ENCODE peak calls at places on chromosomes 12 and 14, in ten cellular contexts. One of them, this sample, is unnamed.

GRCh38 chr14:88005050-88005481 is at the start of gene GPR65:
- DNase-seq in epithelial cell of prostate: no peak
- DNase-seq in stimulated activated CD8-positive, alpha-beta memory T cell treated with anti-CD3 and anti-CD28 coated beads, Interleukin-12 subunit alpha, Interleukin-12 subunit beta, amount 100 ng/mL, for 1 hour: no peak
- DNase-seq in GM23338: no peak
- DNase-seq in dorsolateral prefrontal cortex: no peak
- DNase-seq in central memory CD4-positive, alpha-beta T cell: peak; percentile 71
- DNase-seq in WTC11: no peak
- DNase-seq in HEK293T: no peak
- DNase-seq in SK-MEL-5: no peak
- DNase-seq in activated gamma-delta T cell treated with Interleukin-2 at 50 U/mL for 16 hours: peak; percentile 32
- DNase-seq in this sample: no peak

GRCh38 chr12:42475055-42475454 is 114.5 kb downstream of the PRICKLE1 start:
- DNase-seq in HEK293T: no peak
- DNase-seq in stimulated activated CD8-positive, alpha-beta memory T cell treated with anti-CD3 and anti-CD28 coated beads, Interleukin-12 subunit alpha, Interleukin-12 subunit beta, amount 100 ng/mL, for 1 hour: no peak
- DNase-seq in GM23338: no peak
- DNase-seq in epithelial cell of prostate: no peak
- DNase-seq in central memory CD4-positive, alpha-beta T cell: no peak
- DNase-seq in dorsolateral prefrontal cortex: no peak
- DNase-seq in activated gamma-delta T cell treated with Interleukin-2 at 50 U/mL for 16 hours: no peak
- DNase-seq in SK-MEL-5: no peak
- DNase-seq in WTC11: no peak
- DNase-seq in this sample: peak; percentile 77

GRCh38 chr14:52325126-52325525 is 11.0 kb downstream of the PTGER2 start:
- DNase-seq in WTC11: no peak
- DNase-seq in epithelial cell of prostate: peak; percentile 56
- DNase-seq in HEK293T: no peak
- DNase-seq in central memory CD4-positive, alpha-beta T cell: no peak
- DNase-seq in SK-MEL-5: no peak
- DNase-seq in stimulated activated CD8-positive, alpha-beta memory T cell treated with anti-CD3 and anti-CD28 coated beads, Interleukin-12 subunit alpha, Interleukin-12 subunit beta, amount 100 ng/mL, for 1 hour: no peak
- DNase-seq in GM23338: no peak
- DNase-seq in dorsolateral prefrontal cortex: no peak
- DNase-seq in activated gamma-delta T cell treated with Interleukin-2 at 50 U/mL for 16 hours: peak; percentile 18
- DNase-seq in this sample: no peak

GRCh38 chr12:105931762-105932587 is 206.8 kb downstream of the NUAK1 start:
- DNase-seq in HEK293T: no peak
- DNase-seq in GM23338: no peak
- DNase-seq in activated gamma-delta T cell treated with Interleukin-2 at 50 U/mL for 16 hours: no peak
- DNase-seq in stimulated activated CD8-positive, alpha-beta memory T cell treated with anti-CD3 and anti-CD28 coated beads, Interleukin-12 subunit alpha, Interleukin-12 subunit beta, amount 100 ng/mL, for 1 hour: no peak
- DNase-seq in SK-MEL-5: no peak
- DNase-seq in WTC11: no peak
- DNase-seq in dorsolateral prefrontal cortex: no peak
- DNase-seq in central memory CD4-positive, alpha-beta T cell: no peak
- DNase-seq in epithelial cell of prostate: no peak
- DNase-seq in this sample: no peak

GRCh38 chr14:92973265-92973797 is 50.4 kb downstream of the CHGA start:
- DNase-seq in GM23338: peak; percentile 89
- DNase-seq in dorsolateral prefrontal cortex: peak; percentile 87
- DNase-seq in epithelial cell of prostate: no peak
- DNase-seq in WTC11: peak; percentile 97
- DNase-seq in SK-MEL-5: peak; percentile 48
- DNase-seq in HEK293T: peak; percentile 60
- DNase-seq in central memory CD4-positive, alpha-beta T cell: no peak
- DNase-seq in activated gamma-delta T cell treated with Interleukin-2 at 50 U/mL for 16 hours: no peak
- DNase-seq in stimulated activated CD8-positive, alpha-beta memory T cell treated with anti-CD3 and anti-CD28 coated beads, Interleukin-12 subunit alpha, Interleukin-12 subunit beta, amount 100 ng/mL, for 1 hour: no peak
- DNase-seq in this sample: peak; percentile 75

GRCh38 chr12:132604108-132605054 is 6.0 kb downstream of the LRCOL1 start:
- DNase-seq in WTC11: no peak
- DNase-seq in epithelial cell of prostate: no peak
- DNase-seq in GM23338: no peak
- DNase-seq in central memory CD4-positive, alpha-beta T cell: no peak
- DNase-seq in SK-MEL-5: no peak
- DNase-seq in dorsolateral prefrontal cortex: no peak
- DNase-seq in activated gamma-delta T cell treated with Interleukin-2 at 50 U/mL for 16 hours: no peak
- DNase-seq in HEK293T: no peak
- DNase-seq in stimulated activated CD8-positive, alpha-beta memory T cell treated with anti-CD3 and anti-CD28 coated beads, Interleukin-12 subunit alpha, Interleukin-12 subunit beta, amount 100 ng/mL, for 1 hour: no peak
- DNase-seq in this sample: peak; percentile 32

GRCh38 chr14:101410126-101410525 is 151.2 kb upstream of the DIO3 start:
- DNase-seq in SK-MEL-5: no peak
- DNase-seq in central memory CD4-positive, alpha-beta T cell: no peak
- DNase-seq in dorsolateral prefrontal cortex: no peak
- DNase-seq in HEK293T: no peak
- DNase-seq in epithelial cell of prostate: no peak
- DNase-seq in activated gamma-delta T cell treated with Interleukin-2 at 50 U/mL for 16 hours: no peak
- DNase-seq in stimulated activated CD8-positive, alpha-beta memory T cell treated with anti-CD3 and anti-CD28 coated beads, Interleukin-12 subunit alpha, Interleukin-12 subunit beta, amount 100 ng/mL, for 1 hour: no peak
- DNase-seq in GM23338: no peak
- DNase-seq in WTC11: no peak
- DNase-seq in this sample: no peak

GRCh38 chr12:49675137-49675536 is 32.1 kb downstream of the FMNL3 start:
- DNase-seq in dorsolateral prefrontal cortex: peak; percentile 23
- DNase-seq in SK-MEL-5: no peak
- DNase-seq in HEK293T: no peak
- DNase-seq in activated gamma-delta T cell treated with Interleukin-2 at 50 U/mL for 16 hours: no peak
- DNase-seq in WTC11: no peak
- DNase-seq in stimulated activated CD8-positive, alpha-beta memory T cell treated with anti-CD3 and anti-CD28 coated beads, Interleukin-12 subunit alpha, Interleukin-12 subunit beta, amount 100 ng/mL, for 1 hour: no peak
- DNase-seq in central memory CD4-positive, alpha-beta T cell: no peak
- DNase-seq in GM23338: peak; percentile 21
- DNase-seq in epithelial cell of prostate: no peak
- DNase-seq in this sample: no peak

GRCh38 chr14:49870908-49871307 is 18.3 kb upstream of the NEMF start:
- DNase-seq in dorsolateral prefrontal cortex: no peak
- DNase-seq in SK-MEL-5: no peak
- DNase-seq in epithelial cell of prostate: no peak
- DNase-seq in central memory CD4-positive, alpha-beta T cell: no peak
- DNase-seq in WTC11: no peak
- DNase-seq in stimulated activated CD8-positive, alpha-beta memory T cell treated with anti-CD3 and anti-CD28 coated beads, Interleukin-12 subunit alpha, Interleukin-12 subunit beta, amount 100 ng/mL, for 1 hour: no peak
- DNase-seq in HEK293T: no peak
- DNase-seq in activated gamma-delta T cell treated with Interleukin-2 at 50 U/mL for 16 hours: no peak
- DNase-seq in GM23338: no peak
- DNase-seq in this sample: no peak

GRCh38 chr14:100305446-100306255 is 593 bp downstream of the SLC25A29 start:
- DNase-seq in WTC11: peak; percentile 49
- DNase-seq in dorsolateral prefrontal cortex: no peak
- DNase-seq in SK-MEL-5: no peak
- DNase-seq in activated gamma-delta T cell treated with Interleukin-2 at 50 U/mL for 16 hours: peak; percentile 72
- DNase-seq in HEK293T: no peak
- DNase-seq in central memory CD4-positive, alpha-beta T cell: no peak
- DNase-seq in epithelial cell of prostate: no peak
- DNase-seq in stimulated activated CD8-positive, alpha-beta memory T cell treated with anti-CD3 and anti-CD28 coated beads, Interleukin-12 subunit alpha, Interleukin-12 subunit beta, amount 100 ng/mL, for 1 hour: peak; percentile 31
- DNase-seq in GM23338: peak; percentile 63
- DNase-seq in this sample: peak; percentile 74

GRCh38 chr12:104352106-104352713 is 48.7 kb downstream of the EID3 start:
- DNase-seq in activated gamma-delta T cell treated with Interleukin-2 at 50 U/mL for 16 hours: no peak
- DNase-seq in dorsolateral prefrontal cortex: no peak
- DNase-seq in WTC11: no peak
- DNase-seq in GM23338: no peak
- DNase-seq in stimulated activated CD8-positive, alpha-beta memory T cell treated with anti-CD3 and anti-CD28 coated beads, Interleukin-12 subunit alpha, Interleukin-12 subunit beta, amount 100 ng/mL, for 1 hour: no peak
- DNase-seq in epithelial cell of prostate: no peak
- DNase-seq in central memory CD4-positive, alpha-beta T cell: no peak
- DNase-seq in SK-MEL-5: no peak
- DNase-seq in HEK293T: no peak
- DNase-seq in this sample: no peak

GRCh38 chr12:103632554-103633216 is 45.6 kb downstream of the STAB2 start:
- DNase-seq in WTC11: peak; percentile 93
- DNase-seq in dorsolateral prefrontal cortex: no peak
- DNase-seq in stimulated activated CD8-positive, alpha-beta memory T cell treated with anti-CD3 and anti-CD28 coated beads, Interleukin-12 subunit alpha, Interleukin-12 subunit beta, amount 100 ng/mL, for 1 hour: no peak
- DNase-seq in central memory CD4-positive, alpha-beta T cell: no peak
- DNase-seq in activated gamma-delta T cell treated with Interleukin-2 at 50 U/mL for 16 hours: no peak
- DNase-seq in HEK293T: peak; percentile 89
- DNase-seq in epithelial cell of prostate: peak; percentile 10
- DNase-seq in SK-MEL-5: peak; percentile 90
- DNase-seq in GM23338: peak; percentile 89
- DNase-seq in this sample: peak; percentile 88

GRCh38 chr14:85088231-85088630 is 441.7 kb upstream of the FLRT2 start:
- DNase-seq in epithelial cell of prostate: peak; percentile 10
- DNase-seq in central memory CD4-positive, alpha-beta T cell: no peak
- DNase-seq in dorsolateral prefrontal cortex: no peak
- DNase-seq in HEK293T: no peak
- DNase-seq in GM23338: no peak
- DNase-seq in stimulated activated CD8-positive, alpha-beta memory T cell treated with anti-CD3 and anti-CD28 coated beads, Interleukin-12 subunit alpha, Interleukin-12 subunit beta, amount 100 ng/mL, for 1 hour: no peak
- DNase-seq in SK-MEL-5: no peak
- DNase-seq in activated gamma-delta T cell treated with Interleukin-2 at 50 U/mL for 16 hours: no peak
- DNase-seq in WTC11: no peak
- DNase-seq in this sample: no peak

GRCh38 chr14:52607061-52607460 is 54.4 kb downstream of the GPR137C start:
- DNase-seq in SK-MEL-5: no peak
- DNase-seq in dorsolateral prefrontal cortex: no peak
- DNase-seq in stimulated activated CD8-positive, alpha-beta memory T cell treated with anti-CD3 and anti-CD28 coated beads, Interleukin-12 subunit alpha, Interleukin-12 subunit beta, amount 100 ng/mL, for 1 hour: no peak
- DNase-seq in WTC11: no peak
- DNase-seq in GM23338: no peak
- DNase-seq in HEK293T: no peak
- DNase-seq in epithelial cell of prostate: no peak
- DNase-seq in central memory CD4-positive, alpha-beta T cell: no peak
- DNase-seq in activated gamma-delta T cell treated with Interleukin-2 at 50 U/mL for 16 hours: no peak
- DNase-seq in this sample: no peak

GRCh38 chr12:23185346-23185745 is 560.4 kb downstream of the ETNK1 start:
- DNase-seq in stimulated activated CD8-positive, alpha-beta memory T cell treated with anti-CD3 and anti-CD28 coated beads, Interleukin-12 subunit alpha, Interleukin-12 subunit beta, amount 100 ng/mL, for 1 hour: no peak
- DNase-seq in activated gamma-delta T cell treated with Interleukin-2 at 50 U/mL for 16 hours: no peak
- DNase-seq in HEK293T: no peak
- DNase-seq in SK-MEL-5: no peak
- DNase-seq in dorsolateral prefrontal cortex: no peak
- DNase-seq in WTC11: no peak
- DNase-seq in central memory CD4-positive, alpha-beta T cell: no peak
- DNase-seq in epithelial cell of prostate: no peak
- DNase-seq in GM23338: no peak
- DNase-seq in this sample: no peak

GRCh38 chr12:22287776-22288621 is 46.5 kb downstream of the ST8SIA1 start:
- DNase-seq in stimulated activated CD8-positive, alpha-beta memory T cell treated with anti-CD3 and anti-CD28 coated beads, Interleukin-12 subunit alpha, Interleukin-12 subunit beta, amount 100 ng/mL, for 1 hour: no peak
- DNase-seq in SK-MEL-5: no peak
- DNase-seq in HEK293T: peak; percentile 6
- DNase-seq in dorsolateral prefrontal cortex: no peak
- DNase-seq in WTC11: peak; percentile 26
- DNase-seq in epithelial cell of prostate: peak; percentile 36
- DNase-seq in central memory CD4-positive, alpha-beta T cell: peak; percentile 5
- DNase-seq in GM23338: peak; percentile 47
- DNase-seq in activated gamma-delta T cell treated with Interleukin-2 at 50 U/mL for 16 hours: no peak
- DNase-seq in this sample: peak; percentile 79

GRCh38 chr12:12533238-12533829 is 29.3 kb downstream of the DUSP16 start:
- DNase-seq in epithelial cell of prostate: no peak
- DNase-seq in stimulated activated CD8-positive, alpha-beta memory T cell treated with anti-CD3 and anti-CD28 coated beads, Interleukin-12 subunit alpha, Interleukin-12 subunit beta, amount 100 ng/mL, for 1 hour: no peak
- DNase-seq in GM23338: peak; percentile 24
- DNase-seq in dorsolateral prefrontal cortex: no peak
- DNase-seq in activated gamma-delta T cell treated with Interleukin-2 at 50 U/mL for 16 hours: no peak
- DNase-seq in central memory CD4-positive, alpha-beta T cell: no peak
- DNase-seq in HEK293T: no peak
- DNase-seq in WTC11: no peak
- DNase-seq in SK-MEL-5: no peak
- DNase-seq in this sample: peak; percentile 67

GRCh38 chr12:49198431-49199155 is 9.7 kb upstream of the TUBA1A start:
- DNase-seq in HEK293T: no peak
- DNase-seq in epithelial cell of prostate: no peak
- DNase-seq in dorsolateral prefrontal cortex: peak; percentile 70
- DNase-seq in GM23338: peak; percentile 63
- DNase-seq in WTC11: peak; percentile 24
- DNase-seq in stimulated activated CD8-positive, alpha-beta memory T cell treated with anti-CD3 and anti-CD28 coated beads, Interleukin-12 subunit alpha, Interleukin-12 subunit beta, amount 100 ng/mL, for 1 hour: no peak
- DNase-seq in activated gamma-delta T cell treated with Interleukin-2 at 50 U/mL for 16 hours: no peak
- DNase-seq in SK-MEL-5: peak; percentile 48
- DNase-seq in central memory CD4-positive, alpha-beta T cell: no peak
- DNase-seq in this sample: peak; percentile 92

GRCh38 chr12:53215497-53215896 is 8.4 kb upstream of the ITGB7 start:
- DNase-seq in WTC11: no peak
- DNase-seq in central memory CD4-positive, alpha-beta T cell: no peak
- DNase-seq in HEK293T: no peak
- DNase-seq in SK-MEL-5: no peak
- DNase-seq in dorsolateral prefrontal cortex: no peak
- DNase-seq in stimulated activated CD8-positive, alpha-beta memory T cell treated with anti-CD3 and anti-CD28 coated beads, Interleukin-12 subunit alpha, Interleukin-12 subunit beta, amount 100 ng/mL, for 1 hour: no peak
- DNase-seq in epithelial cell of prostate: no peak
- DNase-seq in GM23338: no peak
- DNase-seq in activated gamma-delta T cell treated with Interleukin-2 at 50 U/mL for 16 hours: no peak
- DNase-seq in this sample: no peak

GRCh38 chr12:59886131-59886751 is 290.4 kb downstream of the SLC16A7 start:
- DNase-seq in central memory CD4-positive, alpha-beta T cell: no peak
- DNase-seq in WTC11: no peak
- DNase-seq in SK-MEL-5: no peak
- DNase-seq in activated gamma-delta T cell treated with Interleukin-2 at 50 U/mL for 16 hours: no peak
- DNase-seq in epithelial cell of prostate: no peak
- DNase-seq in GM23338: no peak
- DNase-seq in dorsolateral prefrontal cortex: no peak
- DNase-seq in stimulated activated CD8-positive, alpha-beta memory T cell treated with anti-CD3 and anti-CD28 coated beads, Interleukin-12 subunit alpha, Interleukin-12 subunit beta, amount 100 ng/mL, for 1 hour: no peak
- DNase-seq in HEK293T: no peak
- DNase-seq in this sample: no peak

GRCh38 chr12:75876843-75877587 is 154.6 kb downstream of the PHLDA1 start:
- DNase-seq in epithelial cell of prostate: no peak
- DNase-seq in stimulated activated CD8-positive, alpha-beta memory T cell treated with anti-CD3 and anti-CD28 coated beads, Interleukin-12 subunit alpha, Interleukin-12 subunit beta, amount 100 ng/mL, for 1 hour: no peak
- DNase-seq in HEK293T: no peak
- DNase-seq in GM23338: no peak
- DNase-seq in WTC11: no peak
- DNase-seq in dorsolateral prefrontal cortex: no peak
- DNase-seq in central memory CD4-positive, alpha-beta T cell: no peak
- DNase-seq in activated gamma-delta T cell treated with Interleukin-2 at 50 U/mL for 16 hours: no peak
- DNase-seq in SK-MEL-5: no peak
- DNase-seq in this sample: peak; percentile 41

GRCh38 chr14:68552597-68552996 is 240.3 kb downstream of the ZFP36L1 start:
- DNase-seq in dorsolateral prefrontal cortex: no peak
- DNase-seq in activated gamma-delta T cell treated with Interleukin-2 at 50 U/mL for 16 hours: no peak
- DNase-seq in WTC11: no peak
- DNase-seq in HEK293T: no peak
- DNase-seq in epithelial cell of prostate: no peak
- DNase-seq in stimulated activated CD8-positive, alpha-beta memory T cell treated with anti-CD3 and anti-CD28 coated beads, Interleukin-12 subunit alpha, Interleukin-12 subunit beta, amount 100 ng/mL, for 1 hour: no peak
- DNase-seq in SK-MEL-5: no peak
- DNase-seq in central memory CD4-positive, alpha-beta T cell: no peak
- DNase-seq in GM23338: no peak
- DNase-seq in this sample: peak; percentile 23

GRCh38 chr14:101442451-101442850 is 118.8 kb upstream of the DIO3 start:
- DNase-seq in stimulated activated CD8-positive, alpha-beta memory T cell treated with anti-CD3 and anti-CD28 coated beads, Interleukin-12 subunit alpha, Interleukin-12 subunit beta, amount 100 ng/mL, for 1 hour: peak; percentile 21
- DNase-seq in SK-MEL-5: no peak
- DNase-seq in WTC11: no peak
- DNase-seq in dorsolateral prefrontal cortex: no peak
- DNase-seq in GM23338: no peak
- DNase-seq in central memory CD4-positive, alpha-beta T cell: peak; percentile 78
- DNase-seq in epithelial cell of prostate: no peak
- DNase-seq in HEK293T: no peak
- DNase-seq in activated gamma-delta T cell treated with Interleukin-2 at 50 U/mL for 16 hours: peak; percentile 61
- DNase-seq in this sample: no peak

GRCh38 chr14:100149789-100150611 is 9.4 kb downstream of the DEGS2 start:
- DNase-seq in WTC11: no peak
- DNase-seq in GM23338: no peak
- DNase-seq in activated gamma-delta T cell treated with Interleukin-2 at 50 U/mL for 16 hours: no peak
- DNase-seq in HEK293T: no peak
- DNase-seq in epithelial cell of prostate: no peak
- DNase-seq in SK-MEL-5: no peak
- DNase-seq in central memory CD4-positive, alpha-beta T cell: no peak
- DNase-seq in stimulated activated CD8-positive, alpha-beta memory T cell treated with anti-CD3 and anti-CD28 coated beads, Interleukin-12 subunit alpha, Interleukin-12 subunit beta, amount 100 ng/mL, for 1 hour: no peak
- DNase-seq in dorsolateral prefrontal cortex: no peak
- DNase-seq in this sample: peak; percentile 76

GRCh38 chr14:54918427-54918826 is 15.8 kb upstream of the GCH1 start:
- DNase-seq in stimulated activated CD8-positive, alpha-beta memory T cell treated with anti-CD3 and anti-CD28 coated beads, Interleukin-12 subunit alpha, Interleukin-12 subunit beta, amount 100 ng/mL, for 1 hour: no peak
- DNase-seq in dorsolateral prefrontal cortex: no peak
- DNase-seq in epithelial cell of prostate: no peak
- DNase-seq in WTC11: no peak
- DNase-seq in activated gamma-delta T cell treated with Interleukin-2 at 50 U/mL for 16 hours: no peak
- DNase-seq in SK-MEL-5: no peak
- DNase-seq in HEK293T: no peak
- DNase-seq in central memory CD4-positive, alpha-beta T cell: no peak
- DNase-seq in GM23338: no peak
- DNase-seq in this sample: no peak

GRCh38 chr14:101836131-101836530 is 74.6 kb downstream of the PPP2R5C start:
- DNase-seq in central memory CD4-positive, alpha-beta T cell: no peak
- DNase-seq in stimulated activated CD8-positive, alpha-beta memory T cell treated with anti-CD3 and anti-CD28 coated beads, Interleukin-12 subunit alpha, Interleukin-12 subunit beta, amount 100 ng/mL, for 1 hour: no peak
- DNase-seq in epithelial cell of prostate: no peak
- DNase-seq in SK-MEL-5: no peak
- DNase-seq in HEK293T: no peak
- DNase-seq in WTC11: no peak
- DNase-seq in dorsolateral prefrontal cortex: no peak
- DNase-seq in GM23338: no peak
- DNase-seq in activated gamma-delta T cell treated with Interleukin-2 at 50 U/mL for 16 hours: no peak
- DNase-seq in this sample: no peak

GRCh38 chr14:90510208-90510607 is 113.4 kb downstream of the CALM1 start:
- DNase-seq in stimulated activated CD8-positive, alpha-beta memory T cell treated with anti-CD3 and anti-CD28 coated beads, Interleukin-12 subunit alpha, Interleukin-12 subunit beta, amount 100 ng/mL, for 1 hour: no peak
- DNase-seq in WTC11: peak; percentile 54
- DNase-seq in activated gamma-delta T cell treated with Interleukin-2 at 50 U/mL for 16 hours: no peak
- DNase-seq in HEK293T: no peak
- DNase-seq in SK-MEL-5: no peak
- DNase-seq in GM23338: peak; percentile 57
- DNase-seq in epithelial cell of prostate: no peak
- DNase-seq in dorsolateral prefrontal cortex: no peak
- DNase-seq in central memory CD4-positive, alpha-beta T cell: no peak
- DNase-seq in this sample: peak; percentile 89

GRCh38 chr12:39682689-39683477 is 63.3 kb upstream of the ABCD2 start:
- DNase-seq in stimulated activated CD8-positive, alpha-beta memory T cell treated with anti-CD3 and anti-CD28 coated beads, Interleukin-12 subunit alpha, Interleukin-12 subunit beta, amount 100 ng/mL, for 1 hour: no peak
- DNase-seq in GM23338: no peak
- DNase-seq in SK-MEL-5: no peak
- DNase-seq in dorsolateral prefrontal cortex: no peak
- DNase-seq in epithelial cell of prostate: no peak
- DNase-seq in WTC11: no peak
- DNase-seq in central memory CD4-positive, alpha-beta T cell: peak; percentile 61
- DNase-seq in activated gamma-delta T cell treated with Interleukin-2 at 50 U/mL for 16 hours: no peak
- DNase-seq in HEK293T: no peak
- DNase-seq in this sample: no peak

This sample was measured in NCI-H69.